ENCODE peak calls at places on chromosome 2, in four cellular contexts. One of them, this sample, is unnamed.

GRCh38 chr2:135052997-135053474 is 944 bp downstream of the RAB3GAP1 start:
- DNase-seq in body of pancreas: no peak
- DNase-seq in right atrium auricular region: no peak
- DNase-seq in brain microvascular endothelial cell: peak
- DNase-seq in this sample: no peak

GRCh38 chr2:221572821-221573429 is 821 bp upstream of the EPHA4 start:
- DNase-seq in body of pancreas: peak
- DNase-seq in right atrium auricular region: no peak
- DNase-seq in brain microvascular endothelial cell: peak
- DNase-seq in this sample: no peak

GRCh38 chr2:241609859-241610793 is 26.8 kb downstream of the THAP4 start:
- DNase-seq in body of pancreas: peak
- DNase-seq in right atrium auricular region: peak
- DNase-seq in brain microvascular endothelial cell: peak
- DNase-seq in this sample: peak

GRCh38 chr2:3523551-3524041 is 4.3 kb upstream of the ADI1 start:
- DNase-seq in body of pancreas: no peak
- DNase-seq in right atrium auricular region: no peak
- DNase-seq in brain microvascular endothelial cell: no peak
- DNase-seq in this sample: no peak

GRCh38 chr2:235263205-235264120 is 230.4 kb upstream of the AGAP1 start:
- DNase-seq in body of pancreas: peak
- DNase-seq in right atrium auricular region: peak
- DNase-seq in brain microvascular endothelial cell: peak
- DNase-seq in this sample: no peak

GRCh38 chr2:240024766-240025165 is 376 bp downstream of the NDUFA10 start:
- DNase-seq in body of pancreas: no peak
- DNase-seq in right atrium auricular region: no peak
- DNase-seq in brain microvascular endothelial cell: no peak
- DNase-seq in this sample: no peak

GRCh38 chr2:12720181-12720580 is 3.4 kb downstream of the TRIB2 start:
- DNase-seq in body of pancreas: no peak
- DNase-seq in right atrium auricular region: no peak
- DNase-seq in brain microvascular endothelial cell: no peak
- DNase-seq in this sample: no peak

GRCh38 chr2:29114514-29114840 is 738 bp upstream of the CLIP4 start:
- DNase-seq in body of pancreas: no peak
- DNase-seq in right atrium auricular region: no peak
- DNase-seq in brain microvascular endothelial cell: no peak
- DNase-seq in this sample: no peak

GRCh38 chr2:161030260-161031063 is 129.8 kb upstream of the TANK start:
- DNase-seq in body of pancreas: no peak
- DNase-seq in right atrium auricular region: no peak
- DNase-seq in brain microvascular endothelial cell: peak
- DNase-seq in this sample: peak

GRCh38 chr2:159093496-159093895 is 125.1 kb downstream of the TANC1 start:
- DNase-seq in body of pancreas: no peak
- DNase-seq in right atrium auricular region: no peak
- DNase-seq in brain microvascular endothelial cell: no peak
- DNase-seq in this sample: no peak

GRCh38 chr2:86453838-86454237 is 12.7 kb downstream of the KDM3A start:
- DNase-seq in body of pancreas: peak
- DNase-seq in right atrium auricular region: peak
- DNase-seq in brain microvascular endothelial cell: peak
- DNase-seq in this sample: peak

GRCh38 chr2:3491306-3491705 is 28.0 kb downstream of the ADI1 start:
- DNase-seq in body of pancreas: no peak
- DNase-seq in right atrium auricular region: no peak
- DNase-seq in brain microvascular endothelial cell: no peak
- DNase-seq in this sample: no peak

GRCh38 chr2:67412424-67412823 is 15.3 kb downstream of the ETAA1 start:
- DNase-seq in body of pancreas: no peak
- DNase-seq in right atrium auricular region: no peak
- DNase-seq in brain microvascular endothelial cell: peak
- DNase-seq in this sample: no peak

GRCh38 chr2:177550264-177551200 is 158.0 kb downstream of the AGPS start:
- DNase-seq in body of pancreas: no peak
- DNase-seq in right atrium auricular region: no peak
- DNase-seq in brain microvascular endothelial cell: peak
- DNase-seq in this sample: no peak

GRCh38 chr2:144583741-144584453 is 64.0 kb upstream of the ZEB2 start:
- DNase-seq in body of pancreas: no peak
- DNase-seq in right atrium auricular region: no peak
- DNase-seq in brain microvascular endothelial cell: peak
- DNase-seq in this sample: peak

GRCh38 chr2:47503481-47504070 is 100.6 kb downstream of the MSH2 start:
- DNase-seq in body of pancreas: no peak
- DNase-seq in right atrium auricular region: no peak
- DNase-seq in brain microvascular endothelial cell: no peak
- DNase-seq in this sample: no peak

GRCh38 chr2:173086518-173087213 is 11.0 kb downstream of the MAP3K20 start:
- DNase-seq in body of pancreas: no peak
- DNase-seq in right atrium auricular region: no peak
- DNase-seq in brain microvascular endothelial cell: no peak
- DNase-seq in this sample: no peak

GRCh38 chr2:29372185-29372584 is 257.0 kb downstream of the CLIP4 start:
- DNase-seq in body of pancreas: no peak
- DNase-seq in right atrium auricular region: no peak
- DNase-seq in brain microvascular endothelial cell: no peak
- DNase-seq in this sample: no peak

GRCh38 chr2:64192080-64192479 is 47.9 kb upstream of the PELI1 start:
- DNase-seq in body of pancreas: no peak
- DNase-seq in right atrium auricular region: no peak
- DNase-seq in brain microvascular endothelial cell: no peak
- DNase-seq in this sample: no peak

GRCh38 chr2:237569896-237570295 is 3.5 kb downstream of the PRLH start:
- DNase-seq in body of pancreas: no peak
- DNase-seq in right atrium auricular region: no peak
- DNase-seq in brain microvascular endothelial cell: no peak
- DNase-seq in this sample: no peak

GRCh38 chr2:176115883-176116813 is at the start of gene HOXD10:
- DNase-seq in body of pancreas: no peak
- DNase-seq in right atrium auricular region: no peak
- DNase-seq in brain microvascular endothelial cell: no peak
- DNase-seq in this sample: no peak
- TF ChIP-seq CTCF in body of pancreas: no peak
- TF ChIP-seq CTCF in right atrium auricular region: no peak
- TF ChIP-seq CTCF in brain microvascular endothelial cell: no peak
- TF ChIP-seq CTCF in this sample: no peak

GRCh38 chr2:44951124-44951523 is 9.6 kb downstream of the SIX3 start:
- DNase-seq in body of pancreas: no peak
- DNase-seq in right atrium auricular region: no peak
- DNase-seq in brain microvascular endothelial cell: no peak
- DNase-seq in this sample: no peak

GRCh38 chr2:44953686-44953976 is 12.1 kb downstream of the SIX3 start:
- DNase-seq in body of pancreas: no peak
- DNase-seq in right atrium auricular region: no peak
- DNase-seq in brain microvascular endothelial cell: no peak
- DNase-seq in this sample: no peak

GRCh38 chr2:44952806-44953685 is 11.5 kb downstream of the SIX3 start:
- DNase-seq in body of pancreas: no peak
- DNase-seq in right atrium auricular region: no peak
- DNase-seq in brain microvascular endothelial cell: no peak
- DNase-seq in this sample: no peak

GRCh38 chr2:44951714-44952113 is 10.2 kb downstream of the SIX3 start:
- DNase-seq in body of pancreas: no peak
- DNase-seq in right atrium auricular region: no peak
- DNase-seq in brain microvascular endothelial cell: no peak
- DNase-seq in this sample: no peak

GRCh38 chr2:44952143-44952805 is 10.8 kb downstream of the SIX3 start:
- DNase-seq in body of pancreas: peak
- DNase-seq in right atrium auricular region: no peak
- DNase-seq in brain microvascular endothelial cell: peak
- DNase-seq in this sample: no peak
- H3K4me3 ChIP-seq in body of pancreas: no peak
- H3K4me3 ChIP-seq in right atrium auricular region: no peak
- H3K4me3 ChIP-seq in brain microvascular endothelial cell: peak
- H3K4me3 ChIP-seq in this sample: peak

GRCh38 chr2:10304458-10305253 is 2.0 kb downstream of the HPCAL1 start:
- DNase-seq in body of pancreas: no peak
- DNase-seq in right atrium auricular region: no peak
- DNase-seq in brain microvascular endothelial cell: no peak
- DNase-seq in this sample: no peak

GRCh38 chr2:10305254-10305635 is 2.5 kb downstream of the HPCAL1 start:
- DNase-seq in body of pancreas: no peak
- DNase-seq in right atrium auricular region: no peak
- DNase-seq in brain microvascular endothelial cell: no peak
- DNase-seq in this sample: no peak

GRCh38 chr2:10302479-10303173 is at the start of gene HPCAL1:
- DNase-seq in body of pancreas: peak
- DNase-seq in right atrium auricular region: peak
- DNase-seq in brain microvascular endothelial cell: peak
- DNase-seq in this sample: no peak

GRCh38 chr2:10303174-10303633 is 500 bp downstream of the HPCAL1 start:
- DNase-seq in body of pancreas: no peak
- DNase-seq in right atrium auricular region: no peak
- DNase-seq in brain microvascular endothelial cell: no peak
- DNase-seq in this sample: no peak

GRCh38 chr2:10303634-10304378 is 1.1 kb downstream of the HPCAL1 start:
- DNase-seq in body of pancreas: peak
- DNase-seq in right atrium auricular region: no peak
- DNase-seq in brain microvascular endothelial cell: no peak
- DNase-seq in this sample: no peak
- TF ChIP-seq CTCF in body of pancreas: no peak
- TF ChIP-seq CTCF in right atrium auricular region: peak
- TF ChIP-seq CTCF in brain microvascular endothelial cell: peak
- TF ChIP-seq CTCF in this sample: peak

GRCh38 chr2:219243291-219243761 is 1.9 kb downstream of the GLB1L start:
- DNase-seq in body of pancreas: no peak
- DNase-seq in right atrium auricular region: peak
- DNase-seq in brain microvascular endothelial cell: no peak
- DNase-seq in this sample: no peak
- H3K4me3 ChIP-seq in body of pancreas: no peak
- H3K4me3 ChIP-seq in right atrium auricular region: no peak
- H3K4me3 ChIP-seq in brain microvascular endothelial cell: peak
- H3K4me3 ChIP-seq in this sample: no peak

GRCh38 chr2:54723300-54724149 is at the start of gene EML6:
- DNase-seq in body of pancreas: peak
- DNase-seq in right atrium auricular region: peak
- DNase-seq in brain microvascular endothelial cell: peak
- DNase-seq in this sample: peak
- TF ChIP-seq CTCF in body of pancreas: peak
- TF ChIP-seq CTCF in right atrium auricular region: peak
- TF ChIP-seq CTCF in brain microvascular endothelial cell: peak
- TF ChIP-seq CTCF in this sample: peak

GRCh38 chr2:206079699-206080465 is 6.1 kb downstream of the INO80D start:
- DNase-seq in body of pancreas: no peak
- DNase-seq in right atrium auricular region: no peak
- DNase-seq in brain microvascular endothelial cell: no peak
- DNase-seq in this sample: no peak
- H3K4me3 ChIP-seq in body of pancreas: no peak
- H3K4me3 ChIP-seq in right atrium auricular region: no peak
- H3K4me3 ChIP-seq in brain microvascular endothelial cell: no peak
- H3K4me3 ChIP-seq in this sample: no peak

DNA sequence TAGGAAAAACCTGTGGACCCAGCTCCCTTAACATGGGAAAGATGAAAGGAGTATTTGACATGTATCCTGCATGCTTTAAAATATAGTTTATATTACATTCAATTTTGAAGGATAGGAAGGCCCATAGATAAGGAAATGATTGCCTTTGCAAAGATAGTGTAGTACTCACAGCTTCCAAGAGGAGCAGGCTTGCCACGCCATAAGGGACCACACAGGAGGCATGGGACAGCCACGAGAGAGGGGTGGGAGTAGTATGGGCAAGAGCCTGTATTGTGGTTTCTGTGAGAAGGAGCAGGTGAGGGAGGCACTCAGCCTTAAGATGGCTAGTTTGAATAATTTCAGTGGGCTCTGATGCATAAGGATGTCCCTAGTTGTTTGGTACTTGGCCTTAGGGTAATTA is 740.3 kb downstream of the SATB2 start:
- DNase-seq in body of pancreas: no peak
- DNase-seq in right atrium auricular region: no peak
- DNase-seq in brain microvascular endothelial cell: no peak
- DNase-seq in this sample: no peak
- TF ChIP-seq CTCF in body of pancreas: no peak
- TF ChIP-seq CTCF in right atrium auricular region: no peak
- TF ChIP-seq CTCF in brain microvascular endothelial cell: no peak
- TF ChIP-seq CTCF in this sample: no peak

DNA sequence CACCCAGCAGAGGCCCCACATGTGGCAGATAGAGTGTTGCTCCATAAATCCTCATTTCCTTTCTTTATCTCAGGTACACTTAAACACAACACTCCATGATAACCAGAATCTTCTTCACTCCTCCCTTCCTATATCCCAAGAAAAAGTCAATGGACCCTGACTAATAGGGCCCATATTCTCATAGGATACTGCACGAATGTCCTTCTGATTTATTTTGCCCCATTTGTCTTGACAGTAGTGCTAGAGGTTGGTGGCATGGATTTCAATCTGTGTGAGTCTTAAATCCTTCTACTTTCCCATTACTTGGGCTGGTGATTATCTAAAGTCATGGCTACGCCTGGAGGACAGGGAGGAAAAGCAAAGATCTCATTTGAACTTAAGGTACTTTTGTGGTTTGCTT is 156.0 kb downstream of the ACOXL start:
- DNase-seq in body of pancreas: no peak
- DNase-seq in right atrium auricular region: no peak
- DNase-seq in brain microvascular endothelial cell: no peak
- DNase-seq in this sample: no peak
- H3K4me3 ChIP-seq in body of pancreas: no peak
- H3K4me3 ChIP-seq in right atrium auricular region: no peak
- H3K4me3 ChIP-seq in brain microvascular endothelial cell: no peak
- H3K4me3 ChIP-seq in this sample: no peak

GRCh38 chr2:24228470-24228869 is 53.6 kb downstream of the FAM228A start:
- DNase-seq in body of pancreas: no peak
- DNase-seq in right atrium auricular region: no peak
- DNase-seq in brain microvascular endothelial cell: no peak
- DNase-seq in this sample: no peak
- TF ChIP-seq CTCF in body of pancreas: peak
- TF ChIP-seq CTCF in right atrium auricular region: peak
- TF ChIP-seq CTCF in brain microvascular endothelial cell: peak
- TF ChIP-seq CTCF in this sample: peak

This sample was measured in AG09309.